ENCODE peak calls at places on chromosomes 2 and 18, in five cellular contexts. A is T-helper 1 cell; R is CD8-positive, alpha-beta memory T cell; Q is astrocyte of the spinal cord; K is posterior cingulate gyrus. O is an unnamed sample.

GRCh38 chr2:232683368-232683767 is 13.8 kb upstream of the GIGYF2 start:
- DNase-seq in Q (no peak), K (no peak), A (no peak), R (no peak), O (no peak)

GRCh38 chr2:85846411-85846810 is 42.4 kb downstream of the ST3GAL5 start:
- DNase-seq in A (no peak), R (no peak), Q (peak), K (no peak), O (peak)

GRCh38 chr2:160970052-160970846 is 190.0 kb upstream of the TANK start:
- DNase-seq in K (no peak), Q (peak), R (no peak), A (no peak), O (peak)

GRCh38 chr2:134140251-134140661 is 113.6 kb upstream of the MGAT5 start:
- DNase-seq in Q (no peak), A (no peak), K (no peak), R (no peak), O (no peak)

GRCh38 chr2:235640900-235641299 is 147.1 kb downstream of the AGAP1 start:
- DNase-seq in Q (no peak), K (no peak), R (no peak), A (no peak), O (no peak)

GRCh38 chr2:66305714-66306113 is 129.2 kb upstream of the MEIS1 start:
- DNase-seq in Q (peak), A (no peak), K (peak), R (no peak), O (peak)

GRCh38 chr18:60215432-60215831 is 157.1 kb downstream of the MC4R start:
- DNase-seq in K (no peak), R (no peak), Q (no peak), A (no peak), O (no peak)

GRCh38 chr18:34158881-34159690 is 65.6 kb downstream of the NOL4 start:
- DNase-seq in K (peak), R (no peak), A (peak), Q (peak), O (peak)

GRCh38 chr2:240925576-240926515 is 19.7 kb downstream of the CROCC2 start:
- DNase-seq in Q (no peak), R (no peak), A (no peak), K (peak), O (no peak)

GRCh38 chr2:56118474-56118873 is 65.3 kb upstream of the CCDC85A start:
- DNase-seq in R (no peak), A (no peak), Q (no peak), K (no peak), O (no peak)